ENCODE peak calls at places on chromosome 2, in eight cellular contexts. V, I, P, J, R, K, L and D are unnamed samples.

GRCh38 chr2:127416486-127417001 is 1.7 kb upstream of the PROC start:
- DNase-seq in I (no peak), K (peak), L (no peak), P (no peak), V (no peak), R (peak), J (no peak), D (no peak)

GRCh38 chr2:172119089-172119488 is 16.4 kb upstream of the DLX2 start:
- DNase-seq in R (no peak), K (no peak), I (no peak), J (no peak), L (no peak), P (no peak), V (no peak), D (peak)

GRCh38 chr2:39625927-39626270 is 39.8 kb upstream of the TMEM178A start:
- DNase-seq in V (no peak), R (no peak), P (no peak), I (no peak), L (no peak), J (no peak), K (no peak), D (no peak)

GRCh38 chr2:182642328-182642727 is 73.7 kb upstream of the DNAJC10 start:
- DNase-seq in I (no peak), L (peak), K (peak), J (no peak), V (no peak), R (peak), P (peak), D (peak)

GRCh38 chr2:42928692-42929576 is 136.6 kb upstream of the HAAO start:
- DNase-seq in P (peak), J (no peak), V (peak), R (no peak), L (no peak), I (no peak), K (peak), D (peak)

GRCh38 chr2:227848586-227848985 is 22.8 kb upstream of the DAW1 start:
- DNase-seq in V (no peak), K (no peak), L (peak), P (no peak), J (no peak), I (no peak), R (no peak), D (no peak)

GRCh38 chr2:137870682-137871081 is 93.6 kb upstream of the HNMT start:
- DNase-seq in L (no peak), I (no peak), V (no peak), R (no peak), J (no peak), K (no peak), P (no peak), D (no peak)

GRCh38 chr2:221533299-221533698 is 38.8 kb downstream of the EPHA4 start:
- DNase-seq in P (no peak), V (peak), I (no peak), J (no peak), K (no peak), R (no peak), L (peak), D (no peak)

GRCh38 chr2:105557021-105557420 is 158.2 kb upstream of the FHL2 start:
- DNase-seq in J (no peak), I (no peak), V (no peak), L (no peak), P (no peak), K (no peak), R (no peak), D (no peak)

GRCh38 chr2:85621338-85621737 is 5.4 kb downstream of the USP39 start:
- DNase-seq in I (no peak), J (no peak), L (no peak), K (no peak), R (no peak), P (no peak), V (no peak), D (no peak)

GRCh38 chr2:166419616-166419934 is 43.8 kb upstream of the SCN9A start:
- DNase-seq in J (no peak), V (peak), L (peak), P (peak), R (no peak), K (peak), I (peak), D (peak)

GRCh38 chr2:143852748-143853147 is 667.2 kb downstream of the ZEB2 start:
- DNase-seq in V (no peak), K (peak), P (no peak), J (no peak), R (no peak), L (no peak), I (no peak), D (no peak)

GRCh38 chr2:173171924-173172643 is 96.4 kb downstream of the MAP3K20 start:
- DNase-seq in P (no peak), K (no peak), R (no peak), I (no peak), J (no peak), L (no peak), V (no peak), D (peak)

GRCh38 chr2:44550571-44550970 is 188.8 kb downstream of the CAMKMT start:
- DNase-seq in V (no peak), I (no peak), P (no peak), R (no peak), L (peak), J (no peak), K (no peak), D (no peak)

GRCh38 chr2:185990861-185991525 is 252.4 kb downstream of the FSIP2 start:
- DNase-seq in K (no peak), L (no peak), V (no peak), I (no peak), J (no peak), P (no peak), R (no peak), D (peak)

GRCh38 chr2:174158003-174158402 is 90.3 kb downstream of the OLA1 start:
- DNase-seq in K (peak), L (peak), J (peak), V (peak), P (peak), I (peak), R (no peak), D (peak)

GRCh38 chr2:203600286-203600685 is 65.2 kb upstream of the RAPH1 start:
- DNase-seq in K (no peak), R (no peak), L (no peak), I (no peak), J (no peak), P (no peak), V (no peak), D (no peak)

GRCh38 chr2:189118386-189118785 is 61.2 kb downstream of the COL5A2 start:
- DNase-seq in I (no peak), K (no peak), V (no peak), J (no peak), R (no peak), L (no peak), P (no peak), D (no peak)

GRCh38 chr2:150832686-150833085 is 345.2 kb upstream of the RND3 start:
- DNase-seq in P (no peak), I (peak), V (no peak), K (no peak), L (no peak), J (no peak), R (no peak), D (no peak)

GRCh38 chr2:2704380-2705093 is 373.5 kb upstream of the MYT1L start:
- DNase-seq in R (no peak), P (no peak), K (no peak), V (no peak), L (no peak), J (no peak), I (no peak), D (no peak)

GRCh38 chr2:127011136-127011740 is 95.7 kb downstream of the BIN1 start:
- DNase-seq in J (no peak), L (no peak), P (no peak), V (no peak), R (no peak), K (no peak), I (no peak), D (no peak)

GRCh38 chr2:99569393-99569792 is 79.6 kb upstream of the REV1 start:
- DNase-seq in I (no peak), R (no peak), V (peak), L (no peak), J (no peak), K (no peak), P (peak), D (no peak)